ENCODE peak calls at places on chromosomes 12 and 14, in seven cellular contexts. B is stimulated activated CD4-positive, alpha-beta T cell treated with anti-CD3 and anti-CD28 coated beads, Interleukin-1b, Interleukin-23, amount 100 ng/mL, for 24 hours; E is AG08396; U is kidney glomerular epithelial cell; G is NCI-H1436; O is astrocyte; I is osteocyte. A is an unnamed sample.

GRCh38 chr12:45909041-45909713 is 81.2 kb downstream of the SCAF11 start:
- DNase-seq in B (no peak), E (peak), U (peak), G (no peak), O (peak), I (no peak), A (no peak)

GRCh38 chr12:15216036-15216889 is 5.0 kb downstream of the RERG start:
- DNase-seq in B (no peak), E (no peak), U (peak), G (no peak), O (no peak), I (no peak), A (no peak)

GRCh38 chr12:106722854-106723253 is 51.6 kb upstream of the RIC8B start:
- DNase-seq in B (no peak), E (no peak), U (no peak), G (no peak), O (no peak), I (peak), A (no peak)

GRCh38 chr12:77720258-77720657 is 110.4 kb upstream of the NAV3 start:
- DNase-seq in B (no peak), E (no peak), U (no peak), G (no peak), O (no peak), I (no peak), A (no peak)

GRCh38 chr12:130444081-130444480 is 106.4 kb downstream of the PIWIL1 start:
- DNase-seq in B (no peak), E (no peak), U (no peak), G (no peak), O (no peak), I (no peak), A (no peak)

GRCh38 chr12:65853489-65854157 is 29.3 kb downstream of the HMGA2 start:
- DNase-seq in B (no peak), E (peak), U (no peak), G (no peak), O (peak), I (no peak), A (no peak)

GRCh38 chr12:15852383-15852782 is 29.8 kb upstream of the STRAP start:
- DNase-seq in B (no peak), E (no peak), U (no peak), G (no peak), O (no peak), I (no peak), A (no peak)

GRCh38 chr12:101745481-101745880 is 6.2 kb upstream of the SYCP3 start:
- DNase-seq in B (no peak), E (no peak), U (no peak), G (no peak), O (no peak), I (no peak), A (no peak)

GRCh38 chr14:74141703-74142102 is 56.9 kb downstream of the LIN52 start:
- DNase-seq in B (no peak), E (no peak), U (no peak), G (no peak), O (no peak), I (no peak), A (no peak)

GRCh38 chr12:94644141-94644575 is 6.2 kb downstream of the TMCC3 start:
- DNase-seq in B (no peak), E (no peak), U (peak), G (no peak), O (peak), I (no peak), A (no peak)

GRCh38 chr14:104093366-104094055 is 8.0 kb downstream of the ASPG start:
- DNase-seq in B (no peak), E (no peak), U (no peak), G (no peak), O (no peak), I (no peak), A (no peak)

GRCh38 chr14:22588419-22589095 is 467 bp downstream of the DAD1 start:
- DNase-seq in B (no peak), E (no peak), U (no peak), G (no peak), O (no peak), I (no peak), A (no peak)

GRCh38 chr12:104340917-104341611 is 37.5 kb downstream of the EID3 start:
- DNase-seq in B (no peak), E (no peak), U (no peak), G (no peak), O (no peak), I (no peak), A (no peak)

GRCh38 chr14:69363055-69363454 is 35.0 kb downstream of the ERH start:
- DNase-seq in B (no peak), E (peak), U (no peak), G (no peak), O (no peak), I (no peak), A (no peak)

GRCh38 chr12:98752726-98753125 is 107.6 kb downstream of the APAF1 start:
- DNase-seq in B (no peak), E (peak), U (no peak), G (no peak), O (peak), I (no peak), A (no peak)

GRCh38 chr14:53144244-53144643 is 8.9 kb downstream of the DDHD1 start:
- DNase-seq in B (no peak), E (no peak), U (no peak), G (no peak), O (no peak), I (no peak), A (no peak)

GRCh38 chr12:70196732-70197361 is 46.4 kb upstream of the CNOT2 start:
- DNase-seq in B (no peak), E (no peak), U (no peak), G (no peak), O (no peak), I (no peak), A (no peak)

GRCh38 chr12:77847665-77848431 is 17.2 kb downstream of the NAV3 start:
- DNase-seq in B (no peak), E (peak), U (peak), G (no peak), O (peak), I (no peak), A (no peak)

GRCh38 chr14:93676416-93676958 is 111.8 kb downstream of the PRIMA1 start:
- DNase-seq in B (no peak), E (no peak), U (no peak), G (peak), O (no peak), I (no peak), A (no peak)

GRCh38 chr12:115632323-115632722 is 645.2 kb downstream of the MED13L start:
- DNase-seq in B (no peak), E (no peak), U (no peak), G (no peak), O (no peak), I (no peak), A (no peak)

GRCh38 chr12:103455020-103455763 is 40.6 kb downstream of the C12orf42 start:
- DNase-seq in B (no peak), E (no peak), U (no peak), G (no peak), O (no peak), I (no peak), A (no peak)

GRCh38 chr12:94038605-94039004 is 109.8 kb upstream of the PLXNC1 start:
- DNase-seq in B (no peak), E (no peak), U (no peak), G (no peak), O (no peak), I (no peak), A (no peak)

GRCh38 chr14:59347915-59348314 is 117.3 kb downstream of the GPR135 start:
- DNase-seq in B (no peak), E (no peak), U (no peak), G (no peak), O (no peak), I (no peak), A (no peak)

GRCh38 chr14:43587183-43587582 is 919.9 kb downstream of the FSCB start:
- DNase-seq in B (no peak), E (no peak), U (no peak), G (no peak), O (no peak), I (no peak), A (no peak)

GRCh38 chr14:104981699-104982541 is 3.7 kb upstream of the CLBA1 start:
- DNase-seq in B (no peak), E (no peak), U (no peak), G (no peak), O (no peak), I (peak), A (no peak)

GRCh38 chr12:6607751-6608591 is 792 bp upstream of the CHD4 start:
- DNase-seq in B (no peak), E (peak), U (peak), G (peak), O (peak), I (no peak), A (no peak)

GRCh38 chr14:93715279-93715927 is 72.9 kb downstream of the PRIMA1 start:
- DNase-seq in B (no peak), E (no peak), U (no peak), G (no peak), O (no peak), I (peak), A (peak)

GRCh38 chr12:64252708-64253107 is 30.6 kb upstream of the KICS2 start:
- DNase-seq in B (no peak), E (peak), U (no peak), G (no peak), O (no peak), I (no peak), A (no peak)

GRCh38 chr12:67355428-67356385 is 86.5 kb downstream of the CAND1 start:
- DNase-seq in B (no peak), E (peak), U (peak), G (peak), O (peak), I (no peak), A (no peak)

GRCh38 chr12:116544656-116545055 is 14.5 kb upstream of the MAP1LC3B2 start:
- DNase-seq in B (no peak), E (no peak), U (no peak), G (no peak), O (no peak), I (no peak), A (no peak)

GRCh38 chr12:132955094-132955932 is 793 bp downstream of the ZNF605 start:
- DNase-seq in B (no peak), E (peak), U (peak), G (peak), O (peak), I (peak), A (no peak)